ENCODE peak calls at places on chromosome 5, in ten cellular contexts. A is hepatocyte; L is stimulated activated CD4-positive, alpha-beta T cell treated with anti-CD3 and anti-CD28 coated beads, Interleukin-2, amount 100 ng/mL, for 48 hours; H is NCI-H748 treated with DMSO at 0.1 percent for 48 hours; J is activated CD4-positive, CD25-positive, alpha-beta regulatory T cell; D is activated CD4-positive, alpha-beta T cell treated with anti-CD3 and anti-CD28 coated beads for 1 hour; Z is activated effector memory CD4-positive, alpha-beta T cell treated with anti-CD3 and anti-CD28 coated beads, Interleukin-2, amount 50 U/mL, for 16 hours; U is stimulated activated naive CD4-positive, alpha-beta T cell; B is fibroblast of pulmonary artery; K is Karpas-422. T is an unnamed sample.
A peak's percentile ranks its signal among the peaks of the same experiment; 100 is the strongest.

GRCh38 chr5:58294598-58295298 is 165.1 kb downstream of the PLK2 start:
- DNase-seq in K (no peak), L (no peak), B (peak; percentile 23), J (no peak), U (no peak), H (no peak), Z (no peak), D (no peak), A (no peak), T (no peak)

GRCh38 chr5:90792725-90793124 is 234.1 kb downstream of the ADGRV1 start:
- DNase-seq in D (no peak), K (no peak), B (peak; percentile 44), Z (no peak), J (no peak), L (no peak), U (no peak), A (no peak), H (no peak), T (no peak)

GRCh38 chr5:179142434-179143198 is 82.4 kb downstream of the ZNF354C start:
- DNase-seq in Z (no peak), L (peak; percentile 15), D (no peak), U (no peak), J (no peak), H (no peak), A (no peak), K (no peak), B (peak; percentile 82), T (no peak)

GRCh38 chr5:44001675-44002380 is 387.4 kb downstream of the FGF10 start:
- DNase-seq in D (no peak), L (no peak), K (no peak), H (no peak), U (no peak), J (no peak), Z (no peak), A (no peak), B (no peak), T (no peak)

GRCh38 chr5:138623053-138623452 is 47.9 kb upstream of the HSPA9 start:
- DNase-seq in U (no peak), H (no peak), K (no peak), B (peak; percentile 55), Z (no peak), L (no peak), D (no peak), A (no peak), J (no peak), T (no peak)

GRCh38 chr5:133273661-133274596 is 222.1 kb downstream of the HSPA4 start:
- DNase-seq in D (no peak), Z (no peak), H (no peak), L (no peak), B (peak; percentile 60), K (no peak), A (peak; percentile 52), U (no peak), J (no peak), T (no peak)

GRCh38 chr5:1380011-1380817 is 35.3 kb upstream of the CLPTM1L start:
- DNase-seq in U (peak; percentile 78), D (peak; percentile 41), L (peak; percentile 22), Z (peak; percentile 83), J (peak; percentile 34), A (peak; percentile 83), B (peak; percentile 56), H (peak; percentile 44), K (no peak), T (no peak)

GRCh38 chr5:59673438-59674058 is 220.0 kb downstream of the PDE4D start:
- DNase-seq in J (no peak), U (peak; percentile 19), L (no peak), D (no peak), B (peak; percentile 74), Z (no peak), H (peak; percentile 24), A (peak; percentile 68), K (peak; percentile 78), T (no peak)

GRCh38 chr5:114449836-114450515 is 88.1 kb downstream of the KCNN2 start:
- DNase-seq in A (peak; percentile 87), H (peak; percentile 1), K (peak; percentile 80), Z (peak; percentile 71), L (peak; percentile 32), D (no peak), B (peak; percentile 68), U (no peak), J (no peak), T (no peak)

GRCh38 chr5:164504141-164504772 is 998.8 kb downstream of the MAT2B start:
- DNase-seq in B (peak; percentile 82), J (no peak), Z (no peak), K (peak; percentile 82), A (peak; percentile 71), U (peak; percentile 0), H (peak; percentile 69), D (no peak), L (peak; percentile 8), T (no peak)

GRCh38 chr5:153998010-153998409 is 40.7 kb downstream of the FAM114A2 start:
- DNase-seq in J (no peak), U (no peak), K (no peak), D (no peak), L (no peak), A (no peak), B (peak; percentile 73), Z (no peak), H (no peak), T (no peak)

GRCh38 chr5:179405426-179406030 is 60.3 kb upstream of the ADAMTS2 start:
- DNase-seq in H (no peak), J (no peak), B (no peak), A (peak; percentile 2), L (no peak), D (no peak), U (no peak), Z (no peak), K (no peak), T (peak; percentile 82)

GRCh38 chr5:24804221-24804681 is 159.5 kb upstream of the CDH10 start:
- DNase-seq in U (no peak), Z (no peak), D (no peak), B (peak; percentile 2), K (no peak), A (no peak), L (no peak), H (no peak), J (no peak), T (no peak)

GRCh38 chr5:31393126-31393525 is 138.8 kb downstream of the DROSHA start:
- DNase-seq in L (no peak), D (no peak), B (no peak), A (no peak), K (no peak), J (no peak), H (no peak), Z (no peak), U (no peak), T (no peak)

GRCh38 chr5:109531262-109531661 is 121.5 kb upstream of the PJA2 start:
- DNase-seq in D (no peak), A (no peak), B (no peak), K (no peak), Z (no peak), J (no peak), H (no peak), U (no peak), L (no peak), T (no peak)

GRCh38 chr5:139251281-139251687 is 42.3 kb upstream of the MATR3 start:
- DNase-seq in H (no peak), J (no peak), L (no peak), D (peak; percentile 13), A (no peak), Z (peak; percentile 82), U (no peak), B (no peak), K (peak; percentile 54), T (no peak)

T was measured in mesenteric fat pad.